ENCODE peak calls at places on chromosomes 16 and 17, in ten cellular contexts. K, L, U, O, W, F, I, G, M and Z are unnamed samples.

GRCh38 chr16:2983706-2984136 is 3.5 kb upstream of the PKMYT1 start:
- DNase-seq in U (peak; percentile 83), L (peak; percentile 44), I (peak; percentile 58), M (peak; percentile 73), K (peak; percentile 90), F (peak; percentile 86), G (peak; percentile 92), O (peak; percentile 47), W (peak; percentile 78), Z (peak; percentile 79)

GRCh38 chr16:21526923-21527807 is 72.2 kb upstream of the METTL9 start:
- DNase-seq in W (no peak), G (no peak), O (no peak), I (no peak), U (no peak), F (no peak), L (no peak), M (no peak), K (no peak), Z (no peak)

GRCh38 chr17:50767030-50767429 is 288 bp downstream of the ANKRD40CL start:
- DNase-seq in K (no peak), U (no peak), I (no peak), F (no peak), L (no peak), O (no peak), G (no peak), M (no peak), W (no peak), Z (no peak)

GRCh38 chr16:71924710-71925109 is 29.4 kb downstream of the IST1 start:
- DNase-seq in G (no peak), U (no peak), L (no peak), M (no peak), W (no peak), F (no peak), K (no peak), O (no peak), I (no peak), Z (no peak)

GRCh38 chr16:2482181-2483107 is 7.5 kb downstream of the TBC1D24 start:
- DNase-seq in O (no peak), K (no peak), W (peak; percentile 62), I (no peak), U (peak; percentile 78), G (no peak), L (no peak), M (peak; percentile 77), F (no peak), Z (no peak)

GRCh38 chr16:25256821-25257503 is 683 bp downstream of the ZKSCAN2 start:
- DNase-seq in L (no peak), W (no peak), I (no peak), G (peak; percentile 28), M (peak; percentile 10), F (peak; percentile 4), O (no peak), U (peak; percentile 31), K (no peak), Z (no peak)

GRCh38 chr17:42660692-42661345 is 1.7 kb downstream of the TUBG2 start:
- DNase-seq in I (no peak), U (peak; percentile 88), W (no peak), F (peak; percentile 77), M (peak; percentile 88), O (no peak), G (peak; percentile 9), L (no peak), K (no peak), Z (no peak)

GRCh38 chr16:14509055-14509454 is 121.0 kb downstream of the PARN start:
- DNase-seq in F (peak; percentile 65), W (no peak), O (no peak), M (peak; percentile 68), L (no peak), K (no peak), G (no peak), I (no peak), U (no peak), Z (no peak)

GRCh38 chr16:69732101-69732500 is 5.7 kb upstream of the NQO1 start:
- DNase-seq in F (no peak), U (no peak), W (no peak), G (no peak), K (no peak), M (no peak), O (no peak), I (no peak), L (no peak), Z (no peak)

GRCh38 chr17:65163990-65164495 is 26.9 kb downstream of the RGS9 start:
- DNase-seq in O (peak; percentile 19), L (no peak), U (peak; percentile 66), W (no peak), G (peak; percentile 53), F (peak; percentile 80), I (peak; percentile 26), M (peak; percentile 75), K (peak; percentile 80), Z (no peak)

GRCh38 chr17:64448665-64449512 is at the start of gene MILR1:
- DNase-seq in I (no peak), L (no peak), O (no peak), W (no peak), K (no peak), F (peak; percentile 90), M (peak; percentile 87), U (peak; percentile 83), G (peak; percentile 46), Z (no peak)

GRCh38 chr17:50947844-50948514 is 81.8 kb upstream of the TOB1 start:
- DNase-seq in U (no peak), L (no peak), W (peak; percentile 46), M (no peak), G (peak; percentile 18), O (no peak), F (peak; percentile 46), K (no peak), I (no peak), Z (no peak)

GRCh38 chr16:57704011-57704904 is 9.7 kb downstream of the DRC7 start:
- DNase-seq in G (peak; percentile 8), M (no peak), L (no peak), F (no peak), I (no peak), W (no peak), K (no peak), O (no peak), U (no peak), Z (no peak)

GRCh38 chr17:34858941-34859562 is 102.2 kb downstream of the CCT6B start:
- DNase-seq in W (no peak), I (no peak), U (no peak), M (no peak), O (no peak), L (no peak), G (no peak), K (peak; percentile 37), F (peak; percentile 2), Z (no peak)

GRCh38 chr16:66472961-66473610 is 46.0 kb downstream of the BEAN1 start:
- DNase-seq in K (no peak), F (no peak), I (no peak), U (no peak), L (no peak), G (no peak), M (no peak), W (no peak), O (no peak), Z (no peak)

GRCh38 chr17:45578516-45579455 is 88.3 kb upstream of the PLEKHM1 start:
- DNase-seq in M (peak; percentile 29), W (no peak), I (no peak), L (no peak), K (no peak), U (no peak), O (no peak), F (no peak), G (no peak), Z (no peak)

GRCh38 chr17:38620551-38621277 is 15.0 kb upstream of the SRCIN1 start:
- DNase-seq in U (no peak), F (no peak), I (no peak), O (no peak), G (peak; percentile 3), W (no peak), K (peak; percentile 42), L (no peak), M (no peak), Z (no peak)

GRCh38 chr16:66487580-66488235 is 60.6 kb downstream of the BEAN1 start:
- DNase-seq in F (no peak), I (no peak), G (no peak), W (no peak), L (no peak), O (no peak), U (no peak), M (no peak), K (peak; percentile 56), Z (no peak)

GRCh38 chr16:83215417-83216001 is 588.7 kb downstream of the CDH13 start:
- DNase-seq in U (peak; percentile 37), M (peak; percentile 53), K (peak; percentile 79), I (peak; percentile 62), F (peak; percentile 62), O (peak; percentile 12), L (no peak), W (no peak), G (peak; percentile 31), Z (peak; percentile 39)

GRCh38 chr17:20092973-20093626 is 83.9 kb downstream of the SPECC1 start:
- DNase-seq in G (no peak), K (no peak), F (no peak), W (no peak), U (no peak), L (no peak), O (no peak), M (no peak), I (no peak), Z (no peak)

GRCh38 chr16:67664871-67665270 is 1.7 kb downstream of the ENKD1 start:
- DNase-seq in M (no peak), O (no peak), F (no peak), W (no peak), K (no peak), I (no peak), U (no peak), L (no peak), G (no peak), Z (no peak)

GRCh38 chr17:57407287-57408063 is 151.2 kb downstream of the MSI2 start:
- DNase-seq in O (no peak), K (no peak), L (no peak), M (no peak), U (no peak), I (no peak), F (peak; percentile 96), W (no peak), G (no peak), Z (no peak)